ENCODE peak calls at places on chromosomes 11 and 22, in six cellular contexts. One of them, this sample, is unnamed.

GRCh38 chr11:33214187-33214586 is 43.0 kb upstream of the HIPK3 start:
- DNase-seq in heart right ventricle: no peak
- DNase-seq in neural progenitor cell: no peak
- DNase-seq in SK-N-SH: no peak
- DNase-seq in D721Med: no peak
- DNase-seq in astrocyte of the spinal cord: peak; percentile 14
- DNase-seq in this sample: no peak

GRCh38 chr22:37501610-37502341 is 15.6 kb upstream of the MFNG start:
- DNase-seq in heart right ventricle: peak; percentile 63
- DNase-seq in neural progenitor cell: no peak
- DNase-seq in SK-N-SH: no peak
- DNase-seq in D721Med: no peak
- DNase-seq in astrocyte of the spinal cord: peak; percentile 92
- DNase-seq in this sample: peak; percentile 92

GRCh38 chr11:108901359-108901758 is 236.5 kb downstream of the DDX10 start:
- DNase-seq in heart right ventricle: no peak
- DNase-seq in neural progenitor cell: no peak
- DNase-seq in SK-N-SH: no peak
- DNase-seq in D721Med: no peak
- DNase-seq in astrocyte of the spinal cord: no peak
- DNase-seq in this sample: no peak

GRCh38 chr11:110362916-110363574 is 66.6 kb upstream of the RDX start:
- DNase-seq in heart right ventricle: peak; percentile 20
- DNase-seq in neural progenitor cell: peak; percentile 81
- DNase-seq in SK-N-SH: no peak
- DNase-seq in D721Med: no peak
- DNase-seq in astrocyte of the spinal cord: no peak
- DNase-seq in this sample: peak; percentile 11

GRCh38 chr11:45913942-45914635 is 3.6 kb downstream of the PEX16 start:
- DNase-seq in heart right ventricle: no peak
- DNase-seq in neural progenitor cell: no peak
- DNase-seq in SK-N-SH: no peak
- DNase-seq in D721Med: no peak
- DNase-seq in astrocyte of the spinal cord: no peak
- DNase-seq in this sample: no peak

GRCh38 chr22:23401111-23401909 is 178.8 kb downstream of the IGLL1 start:
- DNase-seq in heart right ventricle: no peak
- DNase-seq in neural progenitor cell: no peak
- DNase-seq in SK-N-SH: no peak
- DNase-seq in D721Med: no peak
- DNase-seq in astrocyte of the spinal cord: peak; percentile 66
- DNase-seq in this sample: no peak

GRCh38 chr11:100673063-100673462 is 14.0 kb upstream of the ARHGAP42 start:
- DNase-seq in heart right ventricle: no peak
- DNase-seq in neural progenitor cell: no peak
- DNase-seq in SK-N-SH: no peak
- DNase-seq in D721Med: no peak
- DNase-seq in astrocyte of the spinal cord: no peak
- DNase-seq in this sample: no peak

GRCh38 chr11:8107642-8108041 is 26.6 kb downstream of the TUB start:
- DNase-seq in heart right ventricle: no peak
- DNase-seq in neural progenitor cell: no peak
- DNase-seq in SK-N-SH: no peak
- DNase-seq in D721Med: no peak
- DNase-seq in astrocyte of the spinal cord: no peak
- DNase-seq in this sample: no peak

GRCh38 chr11:88231894-88232482 is 56.7 kb upstream of the RAB38 start:
- DNase-seq in heart right ventricle: no peak
- DNase-seq in neural progenitor cell: peak; percentile 48
- DNase-seq in SK-N-SH: peak; percentile 18
- DNase-seq in D721Med: no peak
- DNase-seq in astrocyte of the spinal cord: peak; percentile 51
- DNase-seq in this sample: peak; percentile 8

GRCh38 chr22:50015451-50016307 is 3.1 kb upstream of the IL17REL start:
- DNase-seq in heart right ventricle: no peak
- DNase-seq in neural progenitor cell: peak; percentile 0
- DNase-seq in SK-N-SH: peak; percentile 41
- DNase-seq in D721Med: no peak
- DNase-seq in astrocyte of the spinal cord: no peak
- DNase-seq in this sample: no peak

GRCh38 chr11:10761085-10761698 is 10.1 kb downstream of the CTR9 start:
- DNase-seq in heart right ventricle: no peak
- DNase-seq in neural progenitor cell: no peak
- DNase-seq in SK-N-SH: no peak
- DNase-seq in D721Med: no peak
- DNase-seq in astrocyte of the spinal cord: no peak
- DNase-seq in this sample: no peak

GRCh38 chr11:10762913-10763421 is 11.9 kb downstream of the CTR9 start:
- DNase-seq in heart right ventricle: no peak
- DNase-seq in neural progenitor cell: no peak
- DNase-seq in SK-N-SH: no peak
- DNase-seq in D721Med: no peak
- DNase-seq in astrocyte of the spinal cord: no peak
- DNase-seq in this sample: no peak

GRCh38 chr11:10763766-10764165 is 12.7 kb downstream of the CTR9 start:
- DNase-seq in heart right ventricle: no peak
- DNase-seq in neural progenitor cell: no peak
- DNase-seq in SK-N-SH: no peak
- DNase-seq in D721Med: no peak
- DNase-seq in astrocyte of the spinal cord: no peak
- DNase-seq in this sample: no peak

GRCh38 chr11:10762185-10762584 is 11.1 kb downstream of the CTR9 start:
- DNase-seq in heart right ventricle: no peak
- DNase-seq in neural progenitor cell: no peak
- DNase-seq in SK-N-SH: no peak
- DNase-seq in D721Med: no peak
- DNase-seq in astrocyte of the spinal cord: no peak
- DNase-seq in this sample: no peak

GRCh38 chr11:10758959-10759358 is 7.9 kb downstream of the CTR9 start:
- DNase-seq in heart right ventricle: no peak
- DNase-seq in neural progenitor cell: no peak
- DNase-seq in SK-N-SH: no peak
- DNase-seq in D721Med: no peak
- DNase-seq in astrocyte of the spinal cord: no peak
- DNase-seq in this sample: no peak
- TF ChIP-seq CTCF in heart right ventricle: no peak
- TF ChIP-seq CTCF in neural progenitor cell: peak; percentile 37
- TF ChIP-seq CTCF in SK-N-SH: peak; percentile 47
- TF ChIP-seq CTCF in D721Med: peak; percentile 44
- TF ChIP-seq CTCF in astrocyte of the spinal cord: peak; percentile 27
- TF ChIP-seq CTCF in this sample: no peak

GRCh38 chr11:120666121-120666639 is 154.6 kb downstream of the GRIK4 start:
- DNase-seq in heart right ventricle: no peak
- DNase-seq in neural progenitor cell: peak; percentile 55
- DNase-seq in SK-N-SH: no peak
- DNase-seq in D721Med: no peak
- DNase-seq in astrocyte of the spinal cord: no peak
- DNase-seq in this sample: no peak
- TF ChIP-seq CTCF in heart right ventricle: peak; percentile 9
- TF ChIP-seq CTCF in neural progenitor cell: peak; percentile 49
- TF ChIP-seq CTCF in SK-N-SH: no peak
- TF ChIP-seq CTCF in D721Med: peak; percentile 5
- TF ChIP-seq CTCF in astrocyte of the spinal cord: no peak
- TF ChIP-seq CTCF in this sample: no peak

GRCh38 chr11:97557399-97557798 is 1167.6 kb downstream of the JRKL start:
- DNase-seq in heart right ventricle: no peak
- DNase-seq in neural progenitor cell: no peak
- DNase-seq in SK-N-SH: peak; percentile 1
- DNase-seq in D721Med: no peak
- DNase-seq in astrocyte of the spinal cord: peak; percentile 9
- DNase-seq in this sample: no peak
- TF ChIP-seq CTCF in heart right ventricle: peak; percentile 35
- TF ChIP-seq CTCF in neural progenitor cell: peak; percentile 22
- TF ChIP-seq CTCF in SK-N-SH: peak; percentile 45
- TF ChIP-seq CTCF in D721Med: peak; percentile 3
- TF ChIP-seq CTCF in astrocyte of the spinal cord: no peak
- TF ChIP-seq CTCF in this sample: no peak

GRCh38 chr11:106491751-106492150 is 414.3 kb downstream of the AASDHPPT start:
- DNase-seq in heart right ventricle: no peak
- DNase-seq in neural progenitor cell: no peak
- DNase-seq in SK-N-SH: no peak
- DNase-seq in D721Med: no peak
- DNase-seq in astrocyte of the spinal cord: no peak
- DNase-seq in this sample: no peak

GRCh38 chr11:106495046-106495445 is 417.6 kb downstream of the AASDHPPT start:
- DNase-seq in heart right ventricle: no peak
- DNase-seq in neural progenitor cell: no peak
- DNase-seq in SK-N-SH: no peak
- DNase-seq in D721Med: no peak
- DNase-seq in astrocyte of the spinal cord: no peak
- DNase-seq in this sample: no peak

GRCh38 chr11:106497321-106497720 is 419.9 kb downstream of the AASDHPPT start:
- DNase-seq in heart right ventricle: no peak
- DNase-seq in neural progenitor cell: peak; percentile 3
- DNase-seq in SK-N-SH: no peak
- DNase-seq in D721Med: no peak
- DNase-seq in astrocyte of the spinal cord: no peak
- DNase-seq in this sample: no peak

GRCh38 chr11:106493751-106494150 is 416.3 kb downstream of the AASDHPPT start:
- DNase-seq in heart right ventricle: no peak
- DNase-seq in neural progenitor cell: no peak
- DNase-seq in SK-N-SH: no peak
- DNase-seq in D721Med: no peak
- DNase-seq in astrocyte of the spinal cord: peak; percentile 30
- DNase-seq in this sample: no peak

GRCh38 chr11:106496677-106497076 is 419.2 kb downstream of the AASDHPPT start:
- DNase-seq in heart right ventricle: no peak
- DNase-seq in neural progenitor cell: no peak
- DNase-seq in SK-N-SH: no peak
- DNase-seq in D721Med: no peak
- DNase-seq in astrocyte of the spinal cord: no peak
- DNase-seq in this sample: no peak
- TF ChIP-seq CTCF in heart right ventricle: no peak
- TF ChIP-seq CTCF in neural progenitor cell: no peak
- TF ChIP-seq CTCF in SK-N-SH: no peak
- TF ChIP-seq CTCF in D721Med: no peak
- TF ChIP-seq CTCF in astrocyte of the spinal cord: no peak
- TF ChIP-seq CTCF in this sample: no peak

GRCh38 chr11:10511046-10511711 is 29.8 kb downstream of the RNF141 start:
- DNase-seq in heart right ventricle: no peak
- DNase-seq in neural progenitor cell: peak; percentile 84
- DNase-seq in SK-N-SH: no peak
- DNase-seq in D721Med: no peak
- DNase-seq in astrocyte of the spinal cord: no peak
- DNase-seq in this sample: no peak

GRCh38 chr11:10515418-10515817 is 25.6 kb downstream of the RNF141 start:
- DNase-seq in heart right ventricle: no peak
- DNase-seq in neural progenitor cell: no peak
- DNase-seq in SK-N-SH: no peak
- DNase-seq in D721Med: no peak
- DNase-seq in astrocyte of the spinal cord: no peak
- DNase-seq in this sample: no peak

GRCh38 chr11:10514713-10515112 is 26.3 kb downstream of the RNF141 start:
- DNase-seq in heart right ventricle: no peak
- DNase-seq in neural progenitor cell: no peak
- DNase-seq in SK-N-SH: no peak
- DNase-seq in D721Med: no peak
- DNase-seq in astrocyte of the spinal cord: no peak
- DNase-seq in this sample: no peak

GRCh38 chr11:10518123-10518522 is 22.9 kb downstream of the RNF141 start:
- DNase-seq in heart right ventricle: no peak
- DNase-seq in neural progenitor cell: no peak
- DNase-seq in SK-N-SH: no peak
- DNase-seq in D721Med: no peak
- DNase-seq in astrocyte of the spinal cord: no peak
- DNase-seq in this sample: no peak

GRCh38 chr11:10514210-10514609 is 26.8 kb downstream of the RNF141 start:
- DNase-seq in heart right ventricle: no peak
- DNase-seq in neural progenitor cell: no peak
- DNase-seq in SK-N-SH: no peak
- DNase-seq in D721Med: no peak
- DNase-seq in astrocyte of the spinal cord: peak; percentile 26
- DNase-seq in this sample: no peak
- TF ChIP-seq CTCF in heart right ventricle: peak; percentile 56
- TF ChIP-seq CTCF in neural progenitor cell: peak; percentile 28
- TF ChIP-seq CTCF in SK-N-SH: peak; percentile 67
- TF ChIP-seq CTCF in D721Med: peak; percentile 8
- TF ChIP-seq CTCF in astrocyte of the spinal cord: peak; percentile 13
- TF ChIP-seq CTCF in this sample: peak; percentile 19

DNA sequence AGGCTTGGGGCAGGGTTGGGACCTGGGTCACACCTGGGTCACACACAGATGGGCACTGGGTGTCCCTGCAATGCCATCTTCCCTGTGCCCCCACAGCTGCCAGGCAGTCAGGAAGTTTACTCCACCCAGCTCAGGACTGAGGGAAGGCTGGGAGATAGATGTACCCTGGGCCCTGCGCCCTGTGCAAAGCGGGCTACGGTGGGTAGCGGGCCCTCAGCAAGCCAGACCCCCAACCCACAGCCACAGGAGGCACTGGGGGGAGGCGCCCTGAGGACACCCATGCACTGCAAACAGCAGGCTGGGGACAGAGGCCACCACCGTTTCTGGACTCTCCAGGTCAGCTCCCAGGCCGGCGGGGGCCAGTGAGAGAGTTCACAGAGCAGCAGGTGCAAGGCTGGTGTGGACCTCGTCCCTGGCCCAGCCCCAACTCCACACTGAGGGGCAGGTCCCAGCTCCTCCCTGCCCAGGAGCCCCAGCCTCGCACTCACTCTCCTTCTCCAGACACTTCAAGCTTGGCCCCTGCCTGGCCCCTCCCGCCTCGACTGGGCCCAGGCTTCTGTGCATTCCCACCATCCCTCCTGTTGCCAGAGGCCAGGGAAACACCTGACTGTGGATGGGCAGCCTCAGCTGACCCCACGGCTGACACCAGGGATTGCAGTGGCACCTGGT is 4.9 kb downstream of the DUSP8 start:
- DNase-seq in heart right ventricle: no peak
- DNase-seq in neural progenitor cell: no peak
- DNase-seq in SK-N-SH: no peak
- DNase-seq in D721Med: no peak
- DNase-seq in astrocyte of the spinal cord: no peak
- DNase-seq in this sample: no peak
- TF ChIP-seq CTCF in heart right ventricle: no peak
- TF ChIP-seq CTCF in neural progenitor cell: no peak
- TF ChIP-seq CTCF in SK-N-SH: no peak
- TF ChIP-seq CTCF in D721Med: no peak
- TF ChIP-seq CTCF in astrocyte of the spinal cord: no peak
- TF ChIP-seq CTCF in this sample: no peak

GRCh38 chr11:124868322-124869274 is 3.4 kb downstream of the ROBO3 start:
- DNase-seq in heart right ventricle: no peak
- DNase-seq in neural progenitor cell: no peak
- DNase-seq in SK-N-SH: no peak
- DNase-seq in D721Med: no peak
- DNase-seq in astrocyte of the spinal cord: no peak
- DNase-seq in this sample: no peak
- TF ChIP-seq CTCF in heart right ventricle: no peak
- TF ChIP-seq CTCF in neural progenitor cell: peak; percentile 18
- TF ChIP-seq CTCF in SK-N-SH: no peak
- TF ChIP-seq CTCF in D721Med: no peak
- TF ChIP-seq CTCF in astrocyte of the spinal cord: no peak
- TF ChIP-seq CTCF in this sample: no peak

DNA sequence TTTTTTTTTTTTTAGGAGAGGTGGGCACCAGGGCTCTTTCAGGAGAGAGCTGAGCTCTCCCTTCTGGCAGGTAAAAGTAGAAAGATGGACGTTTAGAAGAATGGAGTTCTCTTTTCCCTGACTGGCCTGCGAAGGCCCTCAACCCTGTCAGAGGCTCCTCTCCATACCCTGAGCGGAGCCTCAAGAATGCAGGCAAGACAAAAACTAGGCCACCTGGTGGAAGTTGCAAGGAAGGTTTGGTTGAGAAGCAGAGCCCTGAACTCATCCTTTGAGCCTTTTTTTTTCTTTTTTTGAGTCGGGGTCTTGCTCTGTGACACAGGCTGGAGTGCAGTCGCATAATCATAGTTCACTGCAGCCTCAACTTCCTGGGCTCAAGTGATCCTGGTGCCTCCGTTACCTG is 1.4 kb downstream of the OTOG start:
- DNase-seq in heart right ventricle: no peak
- DNase-seq in neural progenitor cell: peak; percentile 63
- DNase-seq in SK-N-SH: no peak
- DNase-seq in D721Med: no peak
- DNase-seq in astrocyte of the spinal cord: no peak
- DNase-seq in this sample: no peak
- TF ChIP-seq CTCF in heart right ventricle: no peak
- TF ChIP-seq CTCF in neural progenitor cell: peak; percentile 39
- TF ChIP-seq CTCF in SK-N-SH: peak; percentile 17
- TF ChIP-seq CTCF in D721Med: no peak
- TF ChIP-seq CTCF in astrocyte of the spinal cord: no peak
- TF ChIP-seq CTCF in this sample: no peak